ENCODE peak calls at places on chromosomes 1 and 21, in four cellular contexts. X is progenitor cell of endocrine pancreas, D is AG04450, J is upper lobe of right lung. L is an unnamed sample.

GRCh38 chr1:199855580-199855979 is 171.9 kb upstream of the NR5A2 start:
- DNase-seq in X (no peak), D (peak), J (no peak), L (no peak)

GRCh38 chr1:90074137-90074536 is 79.2 kb downstream of the ZNF326 start:
- DNase-seq in X (no peak), D (no peak), J (no peak), L (no peak)

GRCh38 chr1:184755226-184756065 is 788 bp upstream of the EDEM3 start:
- DNase-seq in X (no peak), D (peak), J (no peak), L (no peak)

GRCh38 chr1:159510223-159510530 is 25.6 kb downstream of the OR10J5 start:
- DNase-seq in X (no peak), D (no peak), J (no peak), L (no peak)

GRCh38 chr1:53799141-53799540 is 39.0 kb downstream of the NDC1 start:
- DNase-seq in X (no peak), D (no peak), J (no peak), L (no peak)

GRCh38 chr21:28111151-28111619 is 881.5 kb downstream of the LTN1 start:
- DNase-seq in X (no peak), D (peak), J (no peak), L (no peak)

GRCh38 chr1:167635233-167635648 is 5.2 kb downstream of the RCSD1 start:
- DNase-seq in X (no peak), D (no peak), J (no peak), L (peak)

GRCh38 chr1:32178380-32179192 is 889 bp upstream of the TXLNA start:
- DNase-seq in X (no peak), D (no peak), J (no peak), L (no peak)

GRCh38 chr1:21586926-21587601 is 77.8 kb downstream of the ALPL start:
- DNase-seq in X (no peak), D (peak), J (peak), L (peak)

GRCh38 chr1:65339866-65340483 is 30.6 kb downstream of the DNAJC6 start:
- DNase-seq in X (no peak), D (no peak), J (no peak), L (no peak)

GRCh38 chr1:159933347-159933746 is 8.0 kb upstream of the TAGLN2 start:
- DNase-seq in X (no peak), D (no peak), J (no peak), L (no peak)

GRCh38 chr1:239739919-239740318 is 351.8 kb upstream of the FMN2 start:
- DNase-seq in X (no peak), D (no peak), J (no peak), L (no peak)

GRCh38 chr1:236389253-236389652 is 4.8 kb upstream of the EDARADD start:
- DNase-seq in X (no peak), D (no peak), J (no peak), L (no peak)

GRCh38 chr1:19505694-19506457 is 20.5 kb upstream of the CAPZB start:
- DNase-seq in X (no peak), D (no peak), J (no peak), L (no peak)

GRCh38 chr1:33206340-33206739 is 24.5 kb upstream of the TRIM62 start:
- DNase-seq in X (no peak), D (no peak), J (no peak), L (no peak)

GRCh38 chr1:6162773-6163172 is 17.3 kb downstream of the CHD5 start:
- DNase-seq in X (no peak), D (no peak), J (no peak), L (peak)

GRCh38 chr1:81433676-81434075 is 367.1 kb upstream of the ADGRL2 start:
- DNase-seq in X (no peak), D (no peak), J (no peak), L (no peak)

GRCh38 chr1:205477759-205478247 is 22.0 kb upstream of the BLACAT1 start:
- DNase-seq in X (no peak), D (no peak), J (peak), L (peak)

GRCh38 chr1:231580874-231581273 is 45.7 kb upstream of the DISC1 start:
- DNase-seq in X (no peak), D (no peak), J (no peak), L (no peak)

GRCh38 chr1:183002797-183003594 is 20.2 kb upstream of the LAMC1 start:
- DNase-seq in X (no peak), D (no peak), J (no peak), L (no peak)

GRCh38 chr1:10632691-10633090 is 157.9 kb downstream of the PEX14 start:
- DNase-seq in X (no peak), D (no peak), J (peak), L (no peak)

GRCh38 chr1:196609114-196609737 is 986 bp upstream of the KCNT2 start:
- DNase-seq in X (peak), D (no peak), J (no peak), L (peak)

GRCh38 chr1:40635763-40636500 is 29.6 kb downstream of the RIMS3 start:
- DNase-seq in X (no peak), D (no peak), J (no peak), L (no peak)

GRCh38 chr1:31181515-31182343 is 58.0 kb downstream of the NKAIN1 start:
- DNase-seq in X (peak), D (no peak), J (peak), L (no peak)

GRCh38 chr1:201172336-201172735 is 18.1 kb upstream of the TMEM9 start:
- DNase-seq in X (no peak), D (no peak), J (peak), L (no peak)

GRCh38 chr1:63794927-63795326 is 21.1 kb downstream of the ROR1 start:
- DNase-seq in X (no peak), D (no peak), J (peak), L (no peak)

GRCh38 chr21:45408811-45409261 is 3.9 kb downstream of the COL18A1 start:
- DNase-seq in X (no peak), D (no peak), J (no peak), L (no peak)

GRCh38 chr1:219564072-219564471 is 48.8 kb downstream of the ZC3H11B start:
- DNase-seq in X (no peak), D (no peak), J (no peak), L (no peak)

GRCh38 chr1:214494706-214495105 is 56.7 kb downstream of the PTPN14 start:
- DNase-seq in X (no peak), D (no peak), J (no peak), L (no peak)

GRCh38 chr1:53089478-53090226 is 27.6 kb downstream of the PODN start:
- DNase-seq in X (no peak), D (no peak), J (no peak), L (peak)

DNA sequence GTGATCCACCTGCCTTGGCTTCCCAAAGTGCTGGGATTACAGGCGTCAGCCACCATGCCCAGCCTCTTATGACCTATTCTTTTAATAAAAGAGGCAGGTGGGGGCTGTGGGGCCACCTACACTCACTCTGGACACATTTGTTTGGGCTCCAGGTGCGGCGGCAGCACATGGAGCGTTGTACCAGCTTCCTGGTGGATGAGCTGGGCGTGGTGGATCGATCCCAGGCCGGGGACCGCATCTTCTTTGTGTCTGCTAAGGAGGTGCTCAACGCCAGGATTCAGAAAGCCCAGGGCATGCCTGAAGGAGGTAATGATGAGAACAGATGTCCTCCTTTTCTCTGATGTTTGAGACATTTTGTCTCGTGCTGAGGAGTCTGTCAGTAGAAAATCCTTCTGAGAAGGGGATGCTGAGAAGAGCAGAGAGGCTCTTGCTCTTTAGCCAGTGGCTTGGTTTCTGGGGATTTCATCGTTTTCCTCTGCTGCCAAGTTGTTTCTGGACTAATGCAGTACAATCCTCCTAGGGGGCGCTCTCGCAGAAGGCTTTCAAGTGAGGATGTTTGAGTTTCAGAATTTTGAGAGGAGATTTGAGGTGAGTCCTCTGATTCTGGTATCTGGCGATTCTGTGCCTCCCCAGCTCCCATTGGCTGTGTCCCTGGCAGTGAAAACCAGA is 17.9 kb upstream of the MIIP start:
- DNase-seq in X (no peak), D (peak), J (no peak), L (peak)
- TF ChIP-seq CTCF in X (peak), D (peak), J (peak), L (peak)

DNA sequence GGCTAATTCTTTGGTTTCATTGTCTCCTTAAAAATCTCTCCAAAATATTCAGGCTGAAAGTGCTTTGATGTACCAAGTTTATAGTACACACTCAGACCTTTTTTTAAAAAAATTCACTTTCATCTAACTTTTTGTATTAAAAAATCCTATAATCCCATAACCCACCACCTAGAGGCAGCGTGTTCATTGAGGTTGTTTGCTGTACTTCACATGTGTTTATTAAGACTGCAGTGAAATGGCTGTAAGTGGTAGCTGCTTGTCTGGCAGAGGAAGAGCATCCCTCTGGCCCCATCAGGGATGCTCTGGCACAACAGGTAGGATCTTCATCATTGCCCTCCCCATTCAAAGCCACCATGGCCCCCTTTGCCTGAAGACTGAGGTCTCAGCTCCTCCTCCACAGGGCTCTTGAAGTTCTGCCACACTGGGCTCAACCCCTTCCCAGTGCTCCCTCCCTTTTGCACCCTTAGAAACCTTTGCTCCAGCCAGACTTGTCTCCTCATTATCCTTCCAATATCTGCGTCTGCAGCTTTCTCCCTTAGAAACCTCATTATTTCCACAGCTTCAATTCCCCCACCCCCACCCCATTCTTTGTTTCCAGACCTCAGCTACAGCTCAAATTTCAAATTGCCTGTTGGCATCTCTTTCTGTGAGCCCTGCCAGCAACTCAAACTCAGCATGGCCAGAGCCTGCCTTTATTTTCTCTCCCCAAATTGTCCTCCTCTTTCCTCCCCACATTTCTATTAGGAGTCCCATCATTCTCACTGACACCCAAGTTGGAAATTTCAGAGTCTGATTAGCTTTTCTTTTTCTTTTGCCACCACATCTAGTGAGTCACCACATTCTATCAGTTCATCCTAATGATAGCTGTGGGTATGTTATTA is 369.6 kb upstream of the USP24 start:
- DNase-seq in X (no peak), D (no peak), J (no peak), L (no peak)
- TF ChIP-seq CTCF in X (no peak), D (peak), J (no peak), L (no peak)

GRCh38 chr1:175338447-175339135 is 146.0 kb upstream of the KIAA0040 start:
- DNase-seq in X (peak), D (no peak), J (no peak), L (peak)
- TF ChIP-seq CTCF in X (peak), D (peak), J (peak), L (peak)

GRCh38 chr1:2144501-2145090 is 50.0 kb downstream of the FAAP20 start:
- DNase-seq in X (no peak), D (no peak), J (no peak), L (no peak)
- TF ChIP-seq CTCF in X (no peak), D (no peak), J (no peak), L (no peak)

DNA sequence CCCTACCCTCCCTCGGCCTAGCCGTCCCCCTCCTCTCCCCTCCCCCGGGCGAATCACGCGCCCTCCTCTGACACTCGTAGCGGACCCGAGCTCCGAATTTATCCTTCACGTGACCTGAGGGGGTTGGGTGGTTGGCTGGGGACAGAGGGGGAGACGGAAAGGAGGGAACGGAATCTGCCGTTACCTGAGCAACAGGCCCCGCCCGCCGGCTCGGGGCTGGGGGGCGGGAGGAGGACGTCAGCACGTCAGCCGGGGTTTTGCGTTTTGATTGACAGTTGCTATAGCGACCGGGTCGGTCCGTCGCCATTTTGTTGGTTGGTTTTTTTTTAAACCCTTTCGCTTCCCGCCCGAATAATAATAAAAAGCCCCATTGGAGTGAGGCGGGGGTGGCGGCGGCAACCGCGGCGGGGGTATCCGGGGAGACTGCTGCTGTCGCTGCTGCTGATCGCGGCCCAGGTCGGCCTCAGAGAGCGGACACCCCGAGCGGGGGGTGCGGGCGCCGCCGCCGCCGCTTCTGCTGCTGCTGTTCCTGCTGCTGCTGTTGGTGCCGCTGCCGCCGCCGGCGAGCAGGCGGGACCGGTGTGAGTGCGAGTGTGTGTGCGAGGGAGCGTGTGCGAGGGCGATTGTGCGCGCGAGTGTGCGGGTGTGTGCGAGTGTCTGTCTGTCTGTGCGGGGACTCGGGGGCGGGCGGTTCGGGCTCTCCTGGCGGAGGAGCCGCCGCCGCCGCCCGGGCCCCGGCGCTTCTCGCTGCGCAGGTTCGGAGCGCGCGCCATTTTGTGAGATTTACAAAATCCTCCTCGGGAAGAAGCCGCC is at the start of gene DYRK1A:
- DNase-seq in X (peak), D (peak), J (peak), L (peak)
- TF ChIP-seq CTCF in X (peak), D (no peak), J (no peak), L (peak)

DNA sequence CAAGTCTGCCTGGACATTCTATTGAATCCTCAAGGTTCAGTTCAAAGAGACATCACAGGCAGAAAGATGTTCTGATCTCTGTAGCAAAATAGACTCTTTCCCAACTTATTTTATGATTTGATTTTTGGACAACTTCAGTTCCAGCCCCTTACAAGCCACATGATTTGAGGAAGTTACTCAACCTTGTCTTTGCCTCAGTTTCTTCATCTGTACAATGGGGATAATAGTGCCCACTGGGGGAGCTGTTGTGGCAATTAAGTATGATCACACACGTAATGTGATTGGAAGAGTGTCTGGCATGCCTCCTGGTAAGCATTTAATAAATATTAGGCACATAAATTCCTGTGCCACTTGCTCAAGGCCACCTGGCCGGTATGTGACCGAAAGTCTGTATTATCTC is 130.6 kb downstream of the DAB1 start:
- DNase-seq in X (no peak), D (no peak), J (no peak), L (no peak)
- TF ChIP-seq CTCF in X (no peak), D (no peak), J (no peak), L (no peak)

GRCh38 chr1:162633327-162633762 is 1.1 kb downstream of the DDR2 start:
- DNase-seq in X (no peak), D (no peak), J (no peak), L (no peak)
- TF ChIP-seq CTCF in X (no peak), D (peak), J (no peak), L (no peak)

GRCh38 chr1:235221653-235222052 is 60.6 kb upstream of the RBM34 start:
- DNase-seq in X (no peak), D (no peak), J (no peak), L (no peak)

GRCh38 chr1:235227414-235227813 is 66.4 kb upstream of the RBM34 start:
- DNase-seq in X (no peak), D (no peak), J (no peak), L (no peak)

GRCh38 chr1:235229868-235230267 is 68.8 kb upstream of the RBM34 start:
- DNase-seq in X (no peak), D (no peak), J (no peak), L (no peak)

GRCh38 chr1:235226933-235227332 is 65.9 kb upstream of the RBM34 start:
- DNase-seq in X (no peak), D (no peak), J (no peak), L (no peak)

DNA sequence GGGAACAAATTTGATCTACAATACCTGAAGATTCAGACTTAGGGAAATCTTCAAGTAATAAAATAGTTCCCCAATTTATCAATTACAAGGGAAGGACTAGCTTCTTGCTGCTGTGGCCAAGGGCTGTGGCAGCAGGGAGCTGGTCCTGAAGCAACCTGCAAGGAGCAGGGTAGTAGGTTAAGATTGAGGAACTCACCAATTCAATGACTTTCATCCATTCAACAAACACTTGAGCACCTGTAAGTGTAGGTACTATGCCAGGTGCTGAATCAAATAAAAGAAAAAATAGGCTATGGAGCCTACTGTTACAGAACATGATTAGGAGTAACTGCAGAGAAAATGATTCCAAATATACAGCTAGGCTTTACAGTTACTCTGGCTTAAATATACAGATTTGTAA is 64.2 kb upstream of the RBM34 start:
- DNase-seq in X (no peak), D (no peak), J (no peak), L (no peak)
- TF ChIP-seq CTCF in X (no peak), D (no peak), J (no peak), L (no peak)

DNA sequence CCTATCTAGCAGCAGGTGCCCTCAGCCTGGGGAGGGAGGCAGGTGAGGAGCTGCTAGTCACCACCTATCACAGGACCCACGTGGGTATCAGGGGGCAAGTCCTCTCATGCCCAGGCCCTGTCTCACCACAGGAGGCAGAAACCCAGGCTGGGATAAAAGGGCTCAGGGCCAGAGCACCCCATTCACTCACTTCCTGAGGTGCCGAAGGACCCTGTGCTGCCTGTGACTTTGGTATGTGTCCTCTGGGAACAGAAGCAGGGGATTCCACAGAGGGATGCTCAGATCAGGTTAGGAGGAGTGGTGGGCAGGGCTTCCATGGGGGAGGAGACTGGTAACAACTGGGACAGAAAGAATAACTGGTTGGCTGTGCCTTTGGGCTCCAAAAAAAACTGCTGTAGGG is at the start of gene LCE1E:
- DNase-seq in X (no peak), D (no peak), J (no peak), L (no peak)
- TF ChIP-seq CTCF in X (no peak), D (no peak), J (no peak), L (no peak)

GRCh38 chr1:172201572-172201971 is 218.9 kb upstream of the C1orf105 start:
- DNase-seq in X (no peak), D (no peak), J (no peak), L (no peak)
- TF ChIP-seq CTCF in X (no peak), D (no peak), J (no peak), L (no peak)

L was measured in WERI-Rb-1.